ENCODE peak calls at places on chromosomes 6 and 20, in six cellular contexts. One of them, this sample, is unnamed. For H3K9me2, the result is how much of the 10 kb centered on the place peaks cover.

GRCh38 chr6:66538548-66539135 is 831.6 kb upstream of the EYS start:
- DNase-seq in GM23248: no peak
- DNase-seq in Karpas-422: no peak
- DNase-seq in HCT116: no peak
- DNase-seq in OCI-LY7: no peak
- DNase-seq in GM23338: no peak
- DNase-seq in this sample: no peak

GRCh38 chr20:50320005-50320909 is 129.6 kb downstream of the CEBPB start:
- DNase-seq in OCI-LY7: no peak
- DNase-seq in Karpas-422: no peak
- DNase-seq in HCT116: no peak
- DNase-seq in GM23248: no peak
- DNase-seq in GM23338: no peak
- DNase-seq in this sample: peak

GRCh38 chr20:37235065-37235464 is 26.5 kb downstream of the GHRH start:
- DNase-seq in HCT116: no peak
- DNase-seq in GM23248: no peak
- DNase-seq in Karpas-422: no peak
- DNase-seq in OCI-LY7: no peak
- DNase-seq in GM23338: no peak
- DNase-seq in this sample: no peak

GRCh38 chr6:106037060-106037459 is 49.1 kb upstream of the PRDM1 start:
- DNase-seq in GM23248: peak
- DNase-seq in HCT116: no peak
- DNase-seq in OCI-LY7: no peak
- DNase-seq in Karpas-422: no peak
- DNase-seq in GM23338: no peak
- DNase-seq in this sample: no peak

GRCh38 chr6:33082702-33083101 is 6.9 kb downstream of the HLA-DPB1 start:
- DNase-seq in GM23248: peak
- DNase-seq in OCI-LY7: peak
- DNase-seq in Karpas-422: peak
- DNase-seq in GM23338: peak
- DNase-seq in HCT116: peak
- DNase-seq in this sample: no peak

GRCh38 chr6:137799950-137800568 is 67.0 kb upstream of the TNFAIP3 start:
- DNase-seq in OCI-LY7: peak
- DNase-seq in HCT116: peak
- DNase-seq in GM23338: peak
- DNase-seq in GM23248: peak
- DNase-seq in Karpas-422: peak
- DNase-seq in this sample: peak

GRCh38 chr6:51339108-51339507 is 520.4 kb downstream of the TFAP2B start:
- DNase-seq in GM23338: no peak
- DNase-seq in OCI-LY7: no peak
- DNase-seq in GM23248: no peak
- DNase-seq in Karpas-422: no peak
- DNase-seq in HCT116: no peak
- DNase-seq in this sample: no peak

GRCh38 chr6:44672086-44672485 is 284.6 kb downstream of the CDC5L start:
- DNase-seq in GM23338: no peak
- DNase-seq in HCT116: no peak
- DNase-seq in OCI-LY7: no peak
- DNase-seq in Karpas-422: no peak
- DNase-seq in GM23248: no peak
- DNase-seq in this sample: no peak

GRCh38 chr6:145633981-145634627 is 101.2 kb downstream of the EPM2A start:
- DNase-seq in GM23338: peak
- DNase-seq in OCI-LY7: peak
- DNase-seq in GM23248: peak
- DNase-seq in Karpas-422: peak
- DNase-seq in HCT116: peak
- DNase-seq in this sample: peak

GRCh38 chr6:107171513-107171912 is 56.2 kb upstream of the BEND3 start:
- DNase-seq in OCI-LY7: no peak
- DNase-seq in HCT116: no peak
- DNase-seq in GM23248: no peak
- DNase-seq in Karpas-422: no peak
- DNase-seq in GM23338: no peak
- DNase-seq in this sample: no peak

GRCh38 chr6:96542702-96543101 is 20.2 kb upstream of the FHL5 start:
- DNase-seq in HCT116: no peak
- DNase-seq in GM23338: peak
- DNase-seq in Karpas-422: peak
- DNase-seq in OCI-LY7: peak
- DNase-seq in GM23248: peak
- DNase-seq in this sample: no peak

GRCh38 chr6:28161410-28162079 is 19.9 kb downstream of the ZKSCAN8 start:
- DNase-seq in Karpas-422: peak
- DNase-seq in GM23248: peak
- DNase-seq in OCI-LY7: peak
- DNase-seq in HCT116: no peak
- DNase-seq in GM23338: peak
- DNase-seq in this sample: peak

GRCh38 chr6:76222189-76222588 is 149.7 kb upstream of the IMPG1 start:
- DNase-seq in HCT116: no peak
- DNase-seq in GM23338: no peak
- DNase-seq in Karpas-422: no peak
- DNase-seq in OCI-LY7: no peak
- DNase-seq in GM23248: no peak
- DNase-seq in this sample: no peak

DNA sequence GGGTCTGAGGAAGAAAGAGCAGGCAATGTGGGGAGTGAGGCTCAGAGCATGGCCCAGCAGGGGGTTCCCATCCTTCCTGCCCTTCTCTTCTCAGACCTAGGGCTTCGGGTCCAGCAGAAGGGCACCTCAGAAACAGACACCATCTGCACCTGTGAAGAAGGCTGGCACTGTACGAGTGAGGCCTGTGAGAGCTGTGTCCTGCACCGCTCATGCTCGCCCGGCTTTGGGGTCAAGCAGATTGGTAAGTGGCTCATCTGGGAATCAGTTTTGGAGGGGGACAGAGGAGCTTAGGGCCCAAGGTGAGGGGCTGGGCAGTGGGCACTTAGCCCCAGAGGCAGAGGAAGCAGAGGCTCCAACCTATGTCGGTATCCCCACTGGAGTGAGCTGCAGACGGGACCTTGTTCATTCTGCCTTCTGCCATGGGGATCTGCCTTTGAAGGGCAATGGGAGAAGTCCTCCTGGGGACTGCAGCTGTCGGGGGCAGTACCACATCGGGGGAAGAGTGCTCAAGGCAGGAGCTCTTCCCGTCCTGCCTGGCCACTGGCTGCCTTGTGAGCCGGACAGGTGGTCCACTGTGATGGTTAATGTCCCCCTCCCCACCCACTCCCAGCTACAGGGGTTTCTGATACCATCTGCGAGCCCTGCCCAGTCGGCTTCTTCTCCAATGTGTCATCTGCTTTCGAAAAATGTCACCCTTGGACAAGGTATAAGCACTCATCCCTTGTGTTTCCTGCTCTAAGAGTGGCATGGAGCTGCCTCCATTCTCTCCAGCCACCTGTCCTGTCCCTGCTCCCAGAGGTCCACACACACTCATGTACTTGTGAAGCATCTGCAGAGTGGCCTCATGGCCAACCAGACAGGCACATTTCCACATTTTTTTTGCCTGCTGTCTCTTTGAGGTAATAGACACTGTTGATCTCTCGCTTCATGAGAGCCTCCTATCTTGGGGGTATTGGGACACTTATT is 4.7 kb downstream of the CD40 start:
- DNase-seq in OCI-LY7: no peak
- DNase-seq in HCT116: no peak
- DNase-seq in GM23338: no peak
- DNase-seq in GM23248: no peak
- DNase-seq in Karpas-422: no peak
- DNase-seq in this sample: no peak
- H3K9me2 ChIP-seq in OCI-LY7: under half
- H3K9me2 ChIP-seq in HCT116: under half
- H3K9me2 ChIP-seq in GM23338: under half
- H3K9me2 ChIP-seq in GM23248: under half
- H3K9me2 ChIP-seq in Karpas-422: under half
- H3K9me2 ChIP-seq in this sample: under half

DNA sequence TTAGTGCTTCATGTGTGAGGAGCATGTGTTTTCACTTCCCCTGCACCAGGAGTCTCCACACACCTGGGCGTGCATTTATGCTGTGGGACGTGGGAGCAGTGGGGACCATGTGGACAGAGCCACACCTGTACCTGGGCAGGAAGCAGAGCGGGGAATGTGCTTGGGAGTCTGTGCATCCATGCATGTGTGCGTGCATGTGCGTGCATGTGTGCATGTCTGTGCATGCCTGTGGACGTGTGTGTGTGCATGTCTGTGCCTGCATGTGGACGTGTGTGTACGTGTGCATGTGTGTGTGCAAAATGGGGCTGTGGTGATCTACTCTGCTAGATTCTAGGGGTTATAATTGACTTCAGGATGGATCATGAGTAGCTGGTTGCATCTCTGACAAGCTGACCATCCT is 224.0 kb upstream of the GMDS start:
- DNase-seq in OCI-LY7: no peak
- DNase-seq in HCT116: no peak
- DNase-seq in GM23248: no peak
- DNase-seq in Karpas-422: no peak
- DNase-seq in GM23338: no peak
- DNase-seq in this sample: no peak
- H3K9me2 ChIP-seq in OCI-LY7: under half
- H3K9me2 ChIP-seq in HCT116: under half
- H3K9me2 ChIP-seq in GM23248: under half
- H3K9me2 ChIP-seq in Karpas-422: under half
- H3K9me2 ChIP-seq in GM23338: under half
- H3K9me2 ChIP-seq in this sample: under half

DNA sequence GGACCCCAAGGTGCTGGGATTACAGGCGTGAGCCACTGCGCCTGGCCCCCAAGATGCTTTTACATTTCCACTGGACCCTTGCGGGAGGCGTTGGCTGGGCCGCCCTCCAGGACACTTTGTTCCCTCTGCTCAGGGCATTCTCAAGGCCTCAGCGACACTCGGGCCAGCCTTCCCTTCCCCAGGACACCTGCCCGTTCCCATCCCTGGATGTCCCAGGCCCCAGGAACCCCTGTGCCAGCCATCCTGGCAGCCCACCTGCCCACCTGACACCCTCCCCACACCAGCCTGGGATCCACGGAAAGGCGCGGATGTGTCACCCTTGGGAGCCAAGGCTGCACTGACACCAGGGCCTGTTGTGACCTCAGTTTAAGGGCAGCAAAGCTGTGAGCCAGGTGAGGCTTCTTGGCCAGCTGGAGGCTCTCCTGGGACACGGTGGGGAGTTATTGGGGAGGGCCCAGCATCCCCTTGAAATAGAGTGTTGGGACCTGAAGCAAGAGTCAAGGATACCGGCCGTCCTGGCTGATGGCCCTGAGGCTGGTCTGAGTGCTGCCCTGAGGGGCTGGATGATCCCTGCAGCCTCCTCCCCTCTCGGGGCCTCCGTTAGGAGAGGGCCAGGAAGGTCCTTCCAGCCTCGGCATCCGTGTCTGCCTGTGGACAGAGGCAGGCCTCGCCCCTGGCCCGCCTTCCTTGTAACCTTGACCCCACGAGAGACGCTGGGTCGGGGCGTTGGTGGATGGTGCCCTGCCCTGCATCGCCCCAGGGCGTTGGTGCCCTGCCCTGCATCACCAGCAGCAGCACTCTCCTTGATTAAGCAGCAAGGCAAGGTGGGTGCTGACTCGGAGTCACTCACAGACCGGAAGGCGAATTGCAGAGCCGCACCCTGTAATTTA is 84.2 kb upstream of the BHLHE23 start:
- DNase-seq in Karpas-422: no peak
- DNase-seq in GM23338: no peak
- DNase-seq in GM23248: no peak
- DNase-seq in OCI-LY7: no peak
- DNase-seq in HCT116: no peak
- DNase-seq in this sample: no peak
- H3K9me2 ChIP-seq in Karpas-422: under half
- H3K9me2 ChIP-seq in GM23338: under half
- H3K9me2 ChIP-seq in GM23248: under half
- H3K9me2 ChIP-seq in OCI-LY7: under half
- H3K9me2 ChIP-seq in HCT116: under half
- H3K9me2 ChIP-seq in this sample: under half

DNA sequence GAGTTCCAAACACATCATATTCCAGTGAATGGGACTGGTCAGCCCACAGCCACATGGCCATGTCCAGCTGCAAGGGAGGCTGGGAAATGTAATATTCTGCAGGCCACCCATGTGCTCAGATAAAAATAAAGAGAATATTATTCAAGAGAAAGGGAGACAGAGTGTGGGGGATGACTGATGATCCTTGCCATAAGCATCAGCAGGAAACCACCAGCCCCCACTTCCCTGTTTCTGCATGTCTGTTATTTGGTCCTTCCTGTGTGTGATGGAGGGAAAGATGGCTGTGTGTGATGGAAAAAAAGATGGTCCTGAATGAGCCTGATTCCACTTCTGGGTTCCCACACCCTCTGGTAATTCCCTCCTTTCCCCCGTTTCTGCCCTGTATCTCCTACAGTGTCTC is 13.1 kb upstream of the RSPO4 start:
- DNase-seq in GM23248: no peak
- DNase-seq in HCT116: no peak
- DNase-seq in GM23338: no peak
- DNase-seq in OCI-LY7: no peak
- DNase-seq in Karpas-422: no peak
- DNase-seq in this sample: no peak
- H3K9me2 ChIP-seq in GM23248: under half
- H3K9me2 ChIP-seq in HCT116: under half
- H3K9me2 ChIP-seq in GM23338: under half
- H3K9me2 ChIP-seq in OCI-LY7: under half
- H3K9me2 ChIP-seq in Karpas-422: under half
- H3K9me2 ChIP-seq in this sample: under half

DNA sequence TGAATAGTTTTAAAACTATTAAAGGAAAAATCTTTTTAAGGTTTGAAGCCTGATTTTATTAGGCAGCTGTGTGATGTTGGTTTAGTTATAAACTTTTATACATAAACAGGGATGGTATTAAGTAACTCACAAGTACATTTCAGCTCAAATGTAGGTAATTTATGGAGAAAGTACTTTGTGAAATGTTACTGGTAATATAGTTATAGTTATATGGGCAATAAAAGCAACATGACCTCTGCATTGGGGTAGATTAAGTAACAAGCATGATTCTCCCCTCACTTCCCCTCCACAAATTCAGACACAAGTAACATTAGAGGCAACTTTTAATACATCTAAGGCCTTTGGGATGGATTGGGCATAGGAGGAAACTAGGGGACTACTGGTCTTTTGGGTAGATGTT is 154.3 kb upstream of the ID4 start:
- DNase-seq in HCT116: no peak
- DNase-seq in GM23248: no peak
- DNase-seq in OCI-LY7: no peak
- DNase-seq in Karpas-422: no peak
- DNase-seq in GM23338: no peak
- DNase-seq in this sample: no peak
- H3K9me2 ChIP-seq in HCT116: under half
- H3K9me2 ChIP-seq in GM23248: under half
- H3K9me2 ChIP-seq in OCI-LY7: under half
- H3K9me2 ChIP-seq in Karpas-422: under half
- H3K9me2 ChIP-seq in GM23338: under half
- H3K9me2 ChIP-seq in this sample: under half